ENCODE peak calls at places on chromosomes 16 and 17, in ten cellular contexts. G is ovary; A is PC-9; I is SK-N-SH; O is vagina; C is RWPE1; F is dorsolateral prefrontal cortex; M is IMR-90; P is heart right ventricle; W is CD8-positive, alpha-beta T cell. X is an unnamed sample.

GRCh38 chr16:88747588-88748301 is 37.3 kb downstream of the PIEZO1 start:
- DNase-seq in M (no peak), F (no peak), P (no peak), A (peak), G (no peak), W (no peak), O (no peak), C (peak), I (no peak), X (peak)

GRCh38 chr16:19005561-19006445 is 22.1 kb downstream of the TMC7 start:
- DNase-seq in A (peak), I (no peak), P (peak), O (no peak), W (no peak), G (no peak), F (peak), C (peak), M (peak), X (no peak)

GRCh38 chr16:23145608-23146007 is 3.6 kb downstream of the USP31 start:
- DNase-seq in I (no peak), C (peak), G (no peak), A (peak), M (peak), F (no peak), P (no peak), O (no peak), W (no peak), X (no peak)

GRCh38 chr16:73996624-73997339 is 299.8 kb upstream of the PSMD7 start:
- DNase-seq in M (no peak), G (no peak), W (no peak), A (no peak), I (no peak), O (no peak), C (no peak), P (no peak), F (no peak), X (no peak)

GRCh38 chr17:37131064-37131463 is 182.3 kb downstream of the AATF start:
- DNase-seq in W (no peak), M (peak), O (no peak), C (no peak), P (no peak), G (no peak), I (no peak), A (no peak), F (no peak), X (no peak)

GRCh38 chr17:82801377-82801970 is 38.3 kb downstream of the ZNF750 start:
- DNase-seq in F (no peak), O (no peak), A (no peak), C (no peak), I (no peak), P (no peak), M (no peak), W (no peak), G (no peak), X (no peak)

GRCh38 chr16:89557230-89557935 is 3.1 kb upstream of the RPL13 start:
- DNase-seq in A (peak), G (peak), C (no peak), I (peak), F (peak), O (no peak), M (peak), W (peak), P (peak), X (peak)

GRCh38 chr16:56281256-56281805 is 90.0 kb downstream of the GNAO1 start:
- DNase-seq in O (no peak), P (no peak), A (no peak), I (peak), M (no peak), G (no peak), F (no peak), W (no peak), C (peak), X (no peak)

GRCh38 chr17:12851901-12852435 is 62.7 kb downstream of the ARHGAP44 start:
- DNase-seq in M (no peak), O (no peak), C (no peak), P (no peak), W (no peak), A (no peak), F (no peak), I (no peak), G (no peak), X (no peak)

GRCh38 chr16:16101585-16101984 is 121.7 kb downstream of the ABCC6 start:
- DNase-seq in P (no peak), W (no peak), O (no peak), C (no peak), A (no peak), G (no peak), M (no peak), I (no peak), F (no peak), X (no peak)

GRCh38 chr17:61018938-61019337 is 341.3 kb downstream of the BCAS3 start:
- DNase-seq in O (no peak), G (no peak), I (no peak), F (no peak), M (no peak), W (no peak), P (no peak), A (no peak), C (no peak), X (no peak)

GRCh38 chr16:12078405-12079245 is 102.1 kb downstream of the SNX29 start:
- DNase-seq in C (no peak), A (no peak), M (no peak), P (no peak), W (peak), F (no peak), I (no peak), G (no peak), O (no peak), X (no peak)

GRCh38 chr17:15119928-15120327 is 145.2 kb downstream of the PMP22 start:
- DNase-seq in A (no peak), I (no peak), G (no peak), W (no peak), M (no peak), P (no peak), F (no peak), C (no peak), O (no peak), X (peak)

GRCh38 chr16:4362476-4363250 is 9.0 kb upstream of the VASN start:
- DNase-seq in C (no peak), P (no peak), G (no peak), W (no peak), I (no peak), A (no peak), M (no peak), F (peak), O (no peak), X (no peak)

GRCh38 chr17:57519199-57519598 is 225.9 kb downstream of the CCDC182 start:
- DNase-seq in G (no peak), O (no peak), W (no peak), P (no peak), A (peak), I (no peak), F (no peak), C (no peak), M (peak), X (peak)

GRCh38 chr17:49217651-49218413 is 7.3 kb downstream of the ABI3 start:
- DNase-seq in F (no peak), W (peak), G (no peak), P (peak), M (no peak), O (no peak), C (no peak), A (no peak), I (peak), X (no peak)

GRCh38 chr17:79008666-79009387 is 737 bp downstream of the CANT1 start:
- DNase-seq in O (no peak), P (no peak), I (peak), G (no peak), M (no peak), C (no peak), F (peak), W (no peak), A (no peak), X (no peak)
- H3K27ac ChIP-seq in O (peak), P (peak), I (peak), G (peak), M (peak), C (peak), F (peak), W (peak), A (peak), X (peak)

GRCh38 chr17:4771519-4772234 is at the start of gene TM4SF5:
- DNase-seq in A (no peak), O (no peak), G (no peak), P (no peak), W (no peak), I (peak), M (no peak), F (no peak), C (no peak), X (no peak)
- H3K27ac ChIP-seq in A (no peak), O (no peak), G (no peak), P (peak), W (no peak), I (no peak), M (no peak), F (no peak), C (no peak), X (no peak)

DNA sequence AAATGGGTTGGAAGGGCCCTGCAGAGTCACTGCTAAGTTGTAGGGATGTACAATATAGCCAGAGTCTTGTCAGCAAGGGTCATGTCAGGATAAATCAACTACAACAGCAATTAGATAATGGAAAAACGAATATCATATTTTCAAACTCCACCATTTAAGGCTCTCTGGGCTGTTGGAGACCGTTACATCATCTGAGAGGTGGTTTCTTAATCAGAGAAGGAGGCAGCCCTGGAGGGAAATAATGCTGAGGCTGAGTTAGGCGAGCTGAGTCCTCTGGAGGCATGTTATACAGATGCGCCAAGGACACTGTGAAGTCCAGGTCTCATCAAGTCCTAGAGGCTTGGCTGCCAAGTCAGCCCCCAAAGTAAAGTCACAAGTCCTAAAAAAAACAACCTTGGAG is 30.3 kb downstream of the LYRM9 start:
- DNase-seq in I (no peak), M (no peak), F (no peak), O (no peak), C (no peak), P (no peak), W (no peak), A (no peak), G (no peak), X (no peak)
- H3K27ac ChIP-seq in I (no peak), M (no peak), F (no peak), O (no peak), C (no peak), P (no peak), W (no peak), A (no peak), G (no peak), X (no peak)

GRCh38 chr17:348012-348411 is 4.6 kb downstream of the RPH3AL start:
- DNase-seq in I (no peak), W (no peak), A (no peak), P (no peak), G (no peak), O (no peak), C (no peak), F (no peak), M (no peak), X (no peak)
- H3K27ac ChIP-seq in I (no peak), W (no peak), A (no peak), P (peak), G (no peak), O (no peak), C (no peak), F (no peak), M (no peak), X (no peak)

DNA sequence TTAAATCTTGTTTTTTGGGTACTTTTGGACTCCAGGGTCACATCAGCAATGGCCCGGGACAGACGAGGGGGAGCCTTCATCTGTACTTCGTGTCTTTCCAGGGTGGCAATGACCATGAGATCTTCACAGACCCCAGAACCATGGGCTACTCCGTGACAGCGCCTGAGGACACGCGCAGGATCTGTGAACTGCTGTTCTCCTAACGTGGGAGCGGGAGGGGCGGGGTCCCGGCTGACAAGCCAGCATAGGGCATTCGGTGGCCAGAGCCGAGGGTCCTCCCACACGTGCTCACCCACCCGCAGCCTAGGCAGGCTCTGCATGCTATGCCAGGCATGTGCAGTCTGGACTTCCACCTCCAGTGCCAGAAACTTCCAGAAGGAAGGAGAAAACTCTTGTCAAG is 21.2 kb downstream of the CARHSP1 start:
- DNase-seq in G (no peak), A (no peak), P (no peak), W (no peak), M (no peak), I (peak), F (peak), O (peak), C (no peak), X (no peak)
- H3K27ac ChIP-seq in G (no peak), A (no peak), P (no peak), W (no peak), M (no peak), I (peak), F (no peak), O (no peak), C (peak), X (no peak)

GRCh38 chr17:81396278-81396721 is 1.0 kb downstream of the BAHCC1 start:
- DNase-seq in W (no peak), O (no peak), I (no peak), G (no peak), M (no peak), P (no peak), C (no peak), A (no peak), F (no peak), X (no peak)
- H3K27ac ChIP-seq in W (no peak), O (peak), I (peak), G (peak), M (peak), P (peak), C (peak), A (peak), F (peak), X (peak)

DNA sequence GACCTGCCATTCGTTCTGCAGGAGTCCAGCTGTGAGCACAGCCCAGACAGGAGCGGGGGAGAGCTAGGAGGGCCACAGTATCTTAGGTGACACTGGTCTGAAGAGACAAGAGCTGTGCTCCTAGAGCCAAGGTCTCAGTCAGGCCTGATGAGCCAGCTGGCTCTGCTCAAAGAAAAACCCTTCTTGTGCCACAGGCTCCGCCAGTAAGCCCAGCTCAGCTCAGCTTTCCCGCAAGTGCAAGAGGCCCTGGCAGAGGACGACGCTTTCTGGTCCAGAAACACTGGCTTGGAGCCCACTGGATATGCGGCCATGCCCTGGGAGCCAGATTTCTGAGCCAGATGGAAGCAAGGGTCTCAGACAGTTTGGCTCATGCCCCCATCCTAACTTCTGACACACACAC is 23.9 kb downstream of the PEMT start:
- DNase-seq in M (peak), F (peak), I (peak), A (no peak), W (no peak), O (no peak), P (peak), G (peak), C (no peak), X (no peak)
- H3K27ac ChIP-seq in M (no peak), F (no peak), I (peak), A (no peak), W (no peak), O (peak), P (peak), G (no peak), C (peak), X (no peak)

GRCh38 chr16:25052161-25052511 is 37.0 kb upstream of the ARHGAP17 start:
- DNase-seq in O (no peak), W (no peak), M (no peak), I (no peak), A (no peak), F (no peak), C (no peak), P (no peak), G (no peak), X (no peak)
- H3K27ac ChIP-seq in O (peak), W (no peak), M (no peak), I (no peak), A (no peak), F (no peak), C (no peak), P (peak), G (no peak), X (no peak)

GRCh38 chr16:10896723-10897122 is 19.7 kb downstream of the CIITA start:
- DNase-seq in G (no peak), O (no peak), P (no peak), I (no peak), A (no peak), M (no peak), F (no peak), W (no peak), C (no peak), X (no peak)
- H3K27ac ChIP-seq in G (no peak), O (no peak), P (peak), I (no peak), A (no peak), M (no peak), F (no peak), W (no peak), C (no peak), X (no peak)

DNA sequence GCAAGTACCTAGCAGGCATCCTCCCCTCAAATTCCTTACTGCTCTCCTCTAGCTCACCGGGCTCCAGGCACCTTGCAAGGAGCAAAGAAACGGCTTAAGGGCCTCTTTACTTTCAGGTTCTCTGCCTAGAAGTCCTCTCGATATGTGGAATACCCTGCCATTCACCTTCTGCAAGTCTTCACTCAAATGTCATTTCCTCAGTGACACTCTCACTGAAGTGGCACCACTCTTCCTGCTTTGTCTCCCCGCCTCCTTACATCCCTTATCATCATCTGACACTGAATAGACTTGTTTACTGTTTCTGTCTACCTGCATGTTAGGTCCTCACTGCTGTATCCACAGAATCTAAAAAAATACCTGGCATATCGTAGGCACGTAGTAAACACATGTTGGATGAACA is 948 bp downstream of the SLC7A6OS start:
- DNase-seq in G (no peak), F (no peak), P (no peak), M (no peak), C (no peak), A (no peak), W (peak), I (no peak), O (no peak), X (no peak)
- H3K27ac ChIP-seq in G (no peak), F (no peak), P (peak), M (peak), C (peak), A (peak), W (peak), I (no peak), O (no peak), X (no peak)

X was measured in WERI-Rb-1.